ENCODE peak calls at places on chromosomes 4 and X, in six cellular contexts. X, L, I, W, J and M are unnamed samples. For H3K4me1, the result is how much of the 10 kb centered on the place peaks cover.

GRCh38 chr4:83109480-83110221 is 4.9 kb downstream of the PLAC8 start:
- DNase-seq in X (peak), L (no peak), W (no peak), I (peak), J (peak), M (no peak)

GRCh38 chrX:154818916-154819770 is 13.9 kb upstream of the MPP1 start:
- DNase-seq in L (no peak), J (no peak), W (no peak), I (no peak), X (no peak), M (no peak)

GRCh38 chr4:67750691-67751090 is 3.5 kb downstream of the GNRHR start:
- DNase-seq in L (no peak), W (no peak), J (no peak), X (no peak), I (no peak), M (no peak)

GRCh38 chr4:181418491-181418890 is 824.7 kb upstream of the TENM3 start:
- DNase-seq in J (no peak), L (no peak), I (no peak), W (no peak), X (no peak), M (no peak)

GRCh38 chrX:22486326-22486725 is 213.6 kb downstream of the CBLL2 start:
- DNase-seq in I (no peak), L (no peak), W (no peak), J (no peak), X (no peak), M (no peak)

GRCh38 chrX:9595131-9595530 is 130.3 kb downstream of the TBL1X start:
- DNase-seq in I (no peak), X (no peak), J (no peak), L (no peak), W (no peak), M (no peak)

GRCh38 chrX:13080128-13080795 is 35.8 kb upstream of the FAM9C start:
- DNase-seq in L (no peak), W (no peak), I (no peak), J (no peak), X (no peak), M (no peak)

GRCh38 chr4:16259531-16260246 is 33.4 kb upstream of the TAPT1 start:
- DNase-seq in W (no peak), I (no peak), L (no peak), X (no peak), J (no peak), M (no peak)

GRCh38 chr4:43837604-43838003 is 611.0 kb downstream of the KCTD8 start:
- DNase-seq in I (no peak), X (no peak), L (no peak), W (no peak), J (no peak), M (no peak)

GRCh38 chr4:25500626-25501318 is 123.7 kb downstream of the ANAPC4 start:
- DNase-seq in X (no peak), J (no peak), I (no peak), W (no peak), L (no peak), M (no peak)

GRCh38 chrX:41781500-41781899 is 57.5 kb downstream of the GPR82 start:
- DNase-seq in J (no peak), X (no peak), W (no peak), L (no peak), I (no peak), M (no peak)

GRCh38 chr4:122914292-122914904 is 8.0 kb downstream of the NUDT6 start:
- DNase-seq in J (no peak), X (no peak), I (no peak), W (no peak), L (no peak), M (no peak)

GRCh38 chr4:142021181-142021580 is 384.8 kb downstream of the IL15 start:
- DNase-seq in I (no peak), J (no peak), L (no peak), W (no peak), X (no peak), M (no peak)

DNA sequence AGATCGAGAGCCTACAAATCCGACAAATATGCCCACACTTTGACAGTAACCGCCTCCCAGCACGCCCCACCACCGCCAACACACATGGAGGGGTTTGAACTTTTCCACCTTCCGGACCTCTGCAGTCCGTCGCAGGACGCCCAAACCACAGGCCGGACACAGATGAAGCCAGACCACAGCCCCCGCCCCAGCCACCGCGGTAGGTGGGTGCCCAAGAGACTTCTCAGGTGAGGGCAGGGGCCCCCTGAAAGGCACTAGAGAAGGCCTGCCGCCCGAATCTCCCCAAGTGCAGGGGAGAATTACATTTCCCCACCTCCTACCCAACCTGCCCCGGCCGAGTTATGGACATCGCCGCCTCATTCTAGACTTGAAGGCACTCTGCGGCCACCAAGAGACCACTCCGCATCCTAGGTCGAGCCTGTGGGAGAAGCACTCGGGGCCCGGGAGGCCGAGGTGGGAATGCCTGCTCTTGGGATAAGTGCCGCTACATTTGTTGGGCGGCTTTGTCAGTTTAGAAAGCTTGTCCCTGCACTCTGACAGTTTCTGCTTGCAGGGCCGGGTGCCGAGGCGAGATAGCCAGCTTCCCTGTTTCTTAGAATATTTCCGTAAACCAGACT is 21.5 kb downstream of the HAND2 start:
- DNase-seq in L (no peak), I (no peak), X (no peak), W (no peak), J (peak), M (peak)
- H3K4me3 ChIP-seq in L (no peak), I (peak), X (peak), W (no peak), J (peak), M (no peak)

DNA sequence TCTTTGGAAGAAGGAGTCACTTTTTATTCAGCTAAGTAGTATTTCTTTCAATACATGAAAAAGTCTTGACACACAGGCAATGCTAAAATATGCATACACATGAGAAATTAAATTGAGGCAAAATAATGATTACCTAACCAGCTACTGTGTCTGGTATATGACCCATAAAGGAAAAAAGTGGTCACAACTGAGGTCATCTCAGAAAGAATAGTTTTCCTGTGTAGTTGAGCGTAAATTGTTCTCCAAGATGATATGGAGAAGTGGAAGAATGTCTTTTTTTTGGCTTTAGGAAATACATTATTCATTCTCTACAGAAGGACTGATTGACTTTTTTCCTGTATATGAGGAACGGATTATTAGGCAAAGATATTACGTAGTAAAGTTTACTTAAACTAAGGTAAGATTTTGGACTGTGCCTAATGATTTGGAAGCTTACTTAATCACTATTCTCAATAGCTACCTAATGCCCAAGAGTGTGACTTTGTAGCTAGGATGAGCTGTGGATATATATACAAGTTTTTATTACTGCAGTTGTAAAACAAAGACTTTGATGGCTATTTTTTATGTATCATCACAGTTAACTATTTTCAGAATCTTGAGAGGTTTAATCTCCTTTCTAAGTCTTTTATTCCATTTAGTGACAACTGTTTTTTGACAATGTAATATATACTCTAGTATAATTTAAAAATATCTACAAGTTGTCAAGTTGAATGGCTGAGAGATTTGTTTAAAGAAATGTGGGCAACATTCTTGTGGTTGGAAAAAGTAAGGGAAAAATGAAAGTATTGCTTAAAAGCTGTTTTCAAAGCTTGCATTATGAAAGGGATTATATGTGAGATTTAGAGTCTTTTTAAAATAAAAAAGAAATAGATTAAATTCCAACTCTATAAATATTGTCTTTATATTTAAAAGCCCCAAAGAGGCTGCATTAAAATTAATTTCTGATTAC is 100.1 kb downstream of the PDLIM5 start:
- DNase-seq in W (no peak), J (no peak), L (no peak), X (no peak), I (no peak), M (no peak)
- H3K4me1 ChIP-seq in W (under half), J (under half), L (under half), X (under half), I (under half), M (under half)

GRCh38 chrX:47836164-47837072 is at the start of gene ZNF81:
- DNase-seq in W (peak), J (peak), I (peak), X (peak), L (peak), M (peak)
- TF ChIP-seq POLR2A in W (peak), J (no peak), I (no peak), X (peak), L (no peak), M (no peak)

DNA sequence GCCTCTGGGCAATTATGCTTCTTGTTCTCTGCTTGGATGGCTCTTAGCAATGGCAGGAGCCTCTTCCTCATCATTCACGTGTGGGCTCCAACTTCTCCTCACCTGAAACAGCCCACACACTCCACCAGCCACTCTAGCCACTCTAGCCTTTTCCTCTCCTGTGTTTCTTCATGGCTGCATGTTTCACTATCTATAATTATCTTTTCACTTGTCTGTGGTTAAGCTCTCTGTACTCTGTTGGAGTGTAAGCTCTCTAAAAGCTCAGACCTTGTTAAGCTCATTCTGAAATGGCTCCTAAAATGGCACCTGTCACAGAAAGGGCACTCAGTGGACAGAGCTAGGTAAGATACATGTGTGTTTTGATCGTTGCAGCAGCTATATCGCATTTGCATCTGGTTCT is 80.0 kb downstream of the SH3KBP1 start:
- DNase-seq in I (no peak), L (no peak), X (no peak), J (no peak), W (no peak), M (no peak)
- H3K4me3 ChIP-seq in I (no peak), L (no peak), X (no peak), J (no peak), W (no peak), M (no peak)

DNA sequence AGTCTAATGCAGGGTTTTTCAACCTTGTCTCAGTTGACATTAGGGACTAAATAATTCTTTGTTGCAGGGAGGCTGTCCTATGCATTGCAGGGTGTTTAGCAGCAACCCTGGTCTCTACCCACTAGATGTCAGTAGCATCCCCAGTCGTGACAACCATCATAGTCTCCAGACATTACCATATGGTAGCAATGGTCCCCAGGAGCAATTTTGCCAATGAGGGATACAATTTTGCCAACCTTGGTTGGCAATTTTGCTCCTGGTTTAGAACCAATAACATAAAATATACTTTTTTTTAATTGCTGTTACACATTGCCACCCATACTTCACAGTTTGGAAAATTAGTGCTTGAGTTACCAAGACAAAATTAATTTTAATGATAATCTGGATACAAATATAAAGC is 6.0 kb downstream of the EREG start:
- DNase-seq in J (no peak), I (no peak), L (no peak), X (peak), W (no peak), M (no peak)
- H3K4me1 ChIP-seq in J (under half), I (under half), L (under half), X (under half), W (under half), M (under half)

DNA sequence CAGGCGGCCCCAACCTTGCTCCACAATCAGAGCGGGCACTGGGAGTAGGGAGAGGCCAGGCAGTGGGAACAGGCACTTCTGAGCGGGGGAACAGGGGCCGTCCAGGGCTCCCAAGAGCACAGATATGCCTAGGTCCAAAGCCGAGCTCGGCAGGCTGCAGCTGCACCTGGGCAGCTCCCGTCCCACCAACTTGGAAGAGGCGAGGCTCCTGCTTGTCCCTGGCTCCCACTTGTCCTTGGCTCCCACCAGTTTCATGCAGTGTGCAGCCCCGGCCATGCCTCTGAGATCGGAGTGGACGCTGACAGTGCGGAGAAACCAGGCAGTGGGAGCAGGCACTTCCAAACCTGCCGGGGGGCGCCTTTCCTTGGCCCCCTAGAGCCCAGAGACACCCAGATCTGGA is 84.0 kb upstream of the XAGE2 start:
- DNase-seq in J (no peak), L (no peak), I (no peak), W (no peak), X (no peak), M (no peak)
- TF ChIP-seq POLR2A in J (no peak), L (no peak), I (no peak), W (no peak), X (no peak), M (no peak)

GRCh38 chrX:71252221-71252620 is 1.7 kb downstream of the ZMYM3 start:
- DNase-seq in L (no peak), J (no peak), I (no peak), W (no peak), X (no peak), M (no peak)
- H3K4me3 ChIP-seq in L (no peak), J (no peak), I (peak), W (no peak), X (no peak), M (no peak)

GRCh38 chr4:37995981-37996770 is 36.0 kb downstream of the PTTG2 start:
- DNase-seq in I (no peak), L (no peak), W (no peak), X (peak), J (peak), M (no peak)

GRCh38 chr4:37995299-37995821 is 35.2 kb downstream of the PTTG2 start:
- DNase-seq in J (no peak), I (no peak), W (no peak), X (no peak), L (no peak), M (no peak)

GRCh38 chr4:37994569-37994968 is 34.4 kb downstream of the PTTG2 start:
- DNase-seq in I (no peak), W (no peak), J (no peak), X (no peak), L (no peak), M (no peak)

GRCh38 chr4:37999000-37999745 is 39.0 kb downstream of the PTTG2 start:
- DNase-seq in W (no peak), X (no peak), I (no peak), J (no peak), L (no peak), M (no peak)

GRCh38 chr4:37998225-37998624 is 38.0 kb downstream of the PTTG2 start:
- DNase-seq in J (no peak), W (no peak), L (no peak), I (no peak), X (no peak), M (no peak)
- H3K4me1 ChIP-seq in J (under half), W (under half), L (under half), I (under half), X (under half), M (under half)